ENCODE peak calls at places on chromosomes 2 and 18, in seven cellular contexts. L is T-helper 1 cell; K is KG1; G is mucosa of descending colon; W is mammary epithelial cell; E is activated CD4-positive, alpha-beta T cell treated with anti-CD3 and anti-CD28 coated beads, Interleukin-2, amount 50 U/mL, for 1 hour; A is posterior vena cava. F is an unnamed sample.

GRCh38 chr2:72144746-72145657 is 2.7 kb downstream of the CYP26B1 start:
- DNase-seq in L (no peak), K (no peak), G (peak; percentile 52), W (peak; percentile 54), E (no peak), A (peak; percentile 81), F (no peak)

GRCh38 chr18:73979742-73980141 is 167.9 kb downstream of the FBXO15 start:
- DNase-seq in L (no peak), K (no peak), G (no peak), W (peak; percentile 18), E (no peak), A (no peak), F (peak; percentile 16)

GRCh38 chr2:161172901-161173540 is 12.8 kb downstream of the TANK start:
- DNase-seq in L (peak; percentile 58), K (no peak), G (no peak), W (no peak), E (no peak), A (no peak), F (no peak)

GRCh38 chr2:41735006-41735405 is 312.8 kb upstream of the PKDCC start:
- DNase-seq in L (no peak), K (no peak), G (no peak), W (no peak), E (no peak), A (no peak), F (no peak)

GRCh38 chr2:240391111-240392051 is 44.1 kb upstream of the GPC1 start:
- DNase-seq in L (no peak), K (no peak), G (peak; percentile 33), W (no peak), E (no peak), A (peak; percentile 49), F (no peak)

GRCh38 chr2:144950874-144951560 is 431.1 kb upstream of the ZEB2 start:
- DNase-seq in L (no peak), K (no peak), G (no peak), W (peak; percentile 95), E (no peak), A (no peak), F (peak; percentile 45)

GRCh38 chr2:25438793-25439192 is 97.1 kb upstream of the DNMT3A start:
- DNase-seq in L (no peak), K (no peak), G (no peak), W (no peak), E (no peak), A (no peak), F (no peak)

GRCh38 chr2:109020217-109020637 is 31.2 kb upstream of the EDAR start:
- DNase-seq in L (no peak), K (no peak), G (no peak), W (no peak), E (no peak), A (no peak), F (peak; percentile 2)

GRCh38 chr2:28163028-28163427 is 229.6 kb upstream of the FOSL2 start:
- DNase-seq in L (no peak), K (no peak), G (no peak), W (no peak), E (no peak), A (no peak), F (no peak)

GRCh38 chr2:240394549-240394948 is 40.9 kb upstream of the GPC1 start:
- DNase-seq in L (no peak), K (no peak), G (peak; percentile 27), W (no peak), E (no peak), A (peak; percentile 31), F (no peak)

GRCh38 chr2:33782395-33783239 is 183.5 kb upstream of the FAM98A start:
- DNase-seq in L (no peak), K (no peak), G (no peak), W (no peak), E (no peak), A (no peak), F (no peak)

GRCh38 chr2:168470188-168470879 is 14.3 kb downstream of the CERS6 start:
- DNase-seq in L (no peak), K (no peak), G (no peak), W (no peak), E (no peak), A (no peak), F (no peak)

GRCh38 chr18:28999711-29000110 is 822.8 kb upstream of the CDH2 start:
- DNase-seq in L (no peak), K (no peak), G (no peak), W (no peak), E (no peak), A (no peak), F (no peak)

GRCh38 chr18:48835745-48836191 is 115.0 kb downstream of the SMAD7 start:
- DNase-seq in L (no peak), K (no peak), G (no peak), W (no peak), E (no peak), A (no peak), F (no peak)

GRCh38 chr18:74596959-74597661 is 560 bp upstream of the ZNF407 start:
- DNase-seq in L (peak; percentile 76), K (peak; percentile 39), G (peak; percentile 81), W (no peak), E (peak; percentile 65), A (peak; percentile 91), F (peak; percentile 42)

GRCh38 chr18:68215931-68216330 is 499.0 kb downstream of the TMX3 start:
- DNase-seq in L (no peak), K (no peak), G (no peak), W (peak; percentile 43), E (no peak), A (no peak), F (peak; percentile 14)

GRCh38 chr2:160956243-160956802 is 203.9 kb upstream of the TANK start:
- DNase-seq in L (no peak), K (no peak), G (no peak), W (peak; percentile 39), E (no peak), A (peak; percentile 85), F (no peak)

GRCh38 chr2:112724611-112725525 is 4.0 kb downstream of the NT5DC4 start:
- DNase-seq in L (peak; percentile 43), K (peak; percentile 33), G (no peak), W (no peak), E (no peak), A (no peak), F (no peak)

GRCh38 chr2:157922341-157922740 is 46.2 kb upstream of the ACVR1 start:
- DNase-seq in L (no peak), K (no peak), G (no peak), W (no peak), E (no peak), A (no peak), F (no peak)

GRCh38 chr2:26516781-26517180 is 38.9 kb upstream of the OTOF start:
- DNase-seq in L (no peak), K (no peak), G (no peak), W (no peak), E (no peak), A (no peak), F (no peak)

GRCh38 chr2:112867701-112868631 is 31.4 kb upstream of the IL1B start:
- DNase-seq in L (no peak), K (no peak), G (no peak), W (peak; percentile 77), E (no peak), A (no peak), F (no peak)

GRCh38 chr2:233129351-233129978 is 69.3 kb downstream of the INPP5D start:
- DNase-seq in L (no peak), K (no peak), G (no peak), W (no peak), E (no peak), A (peak; percentile 65), F (no peak)

GRCh38 chr2:42410732-42411514 is 49.9 kb upstream of the COX7A2L start:
- DNase-seq in L (no peak), K (no peak), G (no peak), W (no peak), E (no peak), A (no peak), F (no peak)

GRCh38 chr2:215410932-215411285 is 25.0 kb downstream of the FN1 start:
- DNase-seq in L (peak; percentile 42), K (no peak), G (no peak), W (peak; percentile 86), E (no peak), A (no peak), F (peak; percentile 87)

GRCh38 chr2:99552529-99552928 is 62.7 kb upstream of the REV1 start:
- DNase-seq in L (no peak), K (no peak), G (no peak), W (no peak), E (no peak), A (no peak), F (no peak)

GRCh38 chr2:13240789-13241487 is 524.2 kb downstream of the TRIB2 start:
- DNase-seq in L (no peak), K (no peak), G (no peak), W (no peak), E (no peak), A (no peak), F (no peak)

GRCh38 chr2:143078106-143078505 is 51.1 kb upstream of the ARHGAP15 start:
- DNase-seq in L (no peak), K (no peak), G (no peak), W (no peak), E (no peak), A (no peak), F (no peak)

GRCh38 chr2:234533631-234534030 is 36.8 kb upstream of the ARL4C start:
- DNase-seq in L (no peak), K (no peak), G (no peak), W (no peak), E (no peak), A (no peak), F (no peak)

GRCh38 chr2:225177098-225177497 is 134.8 kb upstream of the DOCK10 start:
- DNase-seq in L (no peak), K (no peak), G (no peak), W (peak; percentile 72), E (no peak), A (no peak), F (peak; percentile 31)

GRCh38 chr2:190342601-190343000 is 788 bp upstream of the INPP1 start:
- DNase-seq in L (no peak), K (no peak), G (no peak), W (no peak), E (no peak), A (no peak), F (no peak)

GRCh38 chr18:27942706-27943105 is 234.2 kb downstream of the CDH2 start:
- DNase-seq in L (no peak), K (no peak), G (no peak), W (peak; percentile 71), E (no peak), A (no peak), F (no peak)